ENCODE peak calls at places on chromosomes 6 and 20, in four cellular contexts. P is neuronal stem cell, R is H1, C is H9. G is an unnamed sample.

GRCh38 chr20:40646321-40647212 is 42.5 kb downstream of the MAFB start:
- DNase-seq in P (no peak), R (no peak), C (no peak), G (no peak)

GRCh38 chr20:60170116-60170515 is 211.9 kb downstream of the CDH26 start:
- DNase-seq in R (no peak), C (no peak), P (no peak), G (no peak)

GRCh38 chr6:156699017-156699421 is 78.2 kb upstream of the ARID1B start:
- DNase-seq in P (no peak), C (no peak), R (no peak), G (peak; percentile 58)

GRCh38 chr6:90123796-90124195 is 172.8 kb downstream of the BACH2 start:
- DNase-seq in C (no peak), R (no peak), P (no peak), G (peak; percentile 50)

GRCh38 chr6:105226598-105227291 is 46.9 kb upstream of the POPDC3 start:
- DNase-seq in P (no peak), C (no peak), R (no peak), G (no peak)

GRCh38 chr6:104943781-104944180 is 13.1 kb upstream of the LIN28B start:
- DNase-seq in C (no peak), R (no peak), P (no peak), G (peak; percentile 49)

GRCh38 chr20:47784599-47785320 is 521 bp downstream of the SULF2 start:
- DNase-seq in R (no peak), P (no peak), C (peak; percentile 38), G (peak; percentile 64)

GRCh38 chr20:62457098-62457497 is 18.7 kb downstream of the GATA5 start:
- DNase-seq in C (no peak), P (no peak), R (no peak), G (no peak)

GRCh38 chr6:134176283-134176975 is 124.0 kb upstream of the SLC2A12 start:
- DNase-seq in P (no peak), C (peak; percentile 67), R (no peak), G (peak; percentile 65)

GRCh38 chr6:150395388-150396009 is 26.7 kb downstream of the IYD start:
- DNase-seq in R (peak; percentile 51), C (peak; percentile 82), P (peak; percentile 48), G (peak; percentile 50)

GRCh38 chr6:160238234-160238633 is 20.4 kb downstream of the SLC22A2 start:
- DNase-seq in P (no peak), R (no peak), C (no peak), G (no peak)

GRCh38 chr20:47432251-47433210 is 69.2 kb upstream of the NCOA3 start:
- DNase-seq in P (no peak), C (no peak), R (no peak), G (no peak)

GRCh38 chr6:157200117-157200516 is 123.2 kb downstream of the TMEM242 start:
- DNase-seq in C (no peak), R (no peak), P (no peak), G (no peak)

GRCh38 chr20:35791097-35791496 is 19.3 kb downstream of the PHF20 start:
- DNase-seq in P (no peak), C (no peak), R (no peak), G (no peak)

GRCh38 chr6:222468-222867 is 69.8 kb upstream of the DUSP22 start:
- DNase-seq in P (no peak), C (no peak), R (no peak), G (no peak)

GRCh38 chr20:57613481-57613921 is 6.7 kb downstream of the ZBP1 start:
- DNase-seq in C (no peak), R (no peak), P (no peak), G (no peak)

GRCh38 chr6:36083446-36083845 is 46.9 kb upstream of the MAPK13 start:
- DNase-seq in R (no peak), C (no peak), P (no peak), G (no peak)

GRCh38 chr6:130161627-130162404 is 60.9 kb downstream of the SAMD3 start:
- DNase-seq in R (no peak), P (no peak), C (no peak), G (peak; percentile 52)

GRCh38 chr6:2745246-2745645 is 5.5 kb downstream of the MYLK4 start:
- DNase-seq in R (no peak), P (no peak), C (no peak), G (no peak)

GRCh38 chr20:34397096-34397495 is 34.0 kb downstream of the ITCH start:
- DNase-seq in R (no peak), P (no peak), C (no peak), G (no peak)

GRCh38 chr6:215335-216034 is 76.8 kb upstream of the DUSP22 start:
- DNase-seq in P (no peak), R (no peak), C (no peak), G (no peak)

GRCh38 chr6:26401987-26402658 is at the start of gene BTN3A1:
- DNase-seq in R (no peak), C (peak; percentile 44), P (peak; percentile 37), G (peak; percentile 89)

GRCh38 chr6:157985378-157986155 is 3.9 kb downstream of the SYNJ2 start:
- DNase-seq in R (no peak), C (no peak), P (no peak), G (no peak)

GRCh38 chr6:2209226-2209809 is 36.1 kb downstream of the GMDS start:
- DNase-seq in C (peak; percentile 81), R (peak; percentile 50), P (peak; percentile 23), G (peak; percentile 15)

GRCh38 chr20:25040438-25040831 is 17.5 kb downstream of the ACSS1 start:
- DNase-seq in P (no peak), R (no peak), C (no peak), G (no peak)

GRCh38 chr6:108492131-108492766 is 68.5 kb upstream of the FOXO3 start:
- DNase-seq in P (peak; percentile 26), R (no peak), C (no peak), G (peak; percentile 57)

GRCh38 chr6:170231496-170232185 is 59.2 kb downstream of the DLL1 start:
- DNase-seq in P (no peak), C (no peak), R (no peak), G (no peak)

GRCh38 chr6:170274713-170275560 is 15.9 kb downstream of the DLL1 start:
- DNase-seq in C (no peak), P (no peak), R (no peak), G (no peak)

GRCh38 chr6:33914519-33915120 is 110.8 kb upstream of the MLN start:
- DNase-seq in C (no peak), R (no peak), P (no peak), G (no peak)

GRCh38 chr20:61746781-61747180 is 318.9 kb downstream of the TAF4 start:
- DNase-seq in R (no peak), P (no peak), C (no peak), G (no peak)

GRCh38 chr20:46222521-46223007 is 85.7 kb downstream of the CDH22 start:
- DNase-seq in P (no peak), R (no peak), C (peak; percentile 69), G (no peak)

GRCh38 chr6:160221423-160221822 is 37.2 kb downstream of the SLC22A2 start:
- DNase-seq in P (no peak), C (no peak), R (no peak), G (no peak)

GRCh38 chr6:30135147-30135546 is 793 bp upstream of the TRIM40 start:
- DNase-seq in P (no peak), C (no peak), R (no peak), G (no peak)

DNA sequence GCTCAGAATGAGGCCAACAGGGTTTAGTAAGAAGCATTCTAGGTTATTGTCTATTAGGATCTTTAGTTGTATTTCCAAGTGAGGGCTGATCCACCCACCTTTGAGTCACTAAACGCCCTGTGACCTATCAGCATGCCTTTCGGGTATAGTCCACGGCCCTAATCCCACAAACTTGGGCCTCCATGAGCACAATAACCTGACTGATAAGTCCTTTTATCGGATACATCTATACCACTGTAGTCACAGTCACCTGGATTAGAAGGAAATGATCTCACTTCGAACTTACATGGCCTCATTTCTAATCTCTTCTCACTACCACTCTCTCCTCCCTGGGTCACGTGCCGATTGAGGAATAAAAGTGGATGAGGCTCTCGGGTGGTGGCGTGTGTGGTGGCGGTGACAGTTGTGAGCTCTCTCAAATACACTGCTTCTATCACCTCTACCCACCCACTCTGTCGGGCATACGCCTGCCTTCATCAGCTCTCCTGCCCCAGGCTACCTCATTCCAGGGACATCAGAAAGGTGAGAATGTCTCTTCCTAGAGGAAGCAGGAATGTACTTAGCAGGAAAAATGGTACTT is 65.2 kb downstream of the TRAM2 start:
- DNase-seq in P (no peak), R (no peak), C (no peak), G (peak; percentile 50)
- H2BK12ac ChIP-seq in P (no peak overlapping the region), R (no peak overlapping the region), C (no peak overlapping the region), G (peak overlapping the region; percentile 81)

DNA sequence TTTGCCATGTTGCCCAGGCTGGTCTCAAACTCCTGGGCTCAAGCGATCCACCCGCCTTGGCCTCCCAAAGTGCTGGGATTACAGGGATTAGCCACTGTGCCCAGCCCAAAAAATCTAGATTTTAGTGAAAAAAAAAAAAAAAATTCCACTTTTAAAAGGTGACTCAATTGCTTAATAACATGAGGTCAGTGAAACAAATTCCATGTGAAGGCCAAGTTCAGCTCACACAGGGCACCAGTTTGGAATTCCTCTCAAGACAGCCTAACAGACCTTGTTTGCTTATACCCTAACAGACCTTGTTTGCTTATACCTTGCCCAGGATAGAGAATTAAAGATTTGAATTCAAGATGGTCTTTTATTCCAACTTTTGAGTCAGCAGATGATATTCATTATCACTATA is 5.1 kb downstream of the RRBP1 start:
- DNase-seq in C (no peak), R (no peak), P (no peak), G (no peak)
- H3K4me1 ChIP-seq in C (peaks cover 6% of the 10 kb centered on the region), R (peaks cover 9% of the 10 kb centered on the region), P (no peaks in the 10 kb centered on the region), G (peaks cover 19% of the 10 kb centered on the region)

GRCh38 chr20:51420805-51421204 is 121.7 kb downstream of the NFATC2 start:
- DNase-seq in P (no peak), C (no peak), R (no peak), G (no peak)

GRCh38 chr20:51417745-51418529 is 124.6 kb downstream of the NFATC2 start:
- DNase-seq in R (no peak), C (no peak), P (no peak), G (no peak)

GRCh38 chr20:51420111-51420510 is 122.4 kb downstream of the NFATC2 start:
- DNase-seq in P (no peak), C (no peak), R (no peak), G (no peak)

GRCh38 chr20:51419646-51420045 is 122.9 kb downstream of the NFATC2 start:
- DNase-seq in R (no peak), P (no peak), C (no peak), G (no peak)

GRCh38 chr20:51419236-51419635 is 123.3 kb downstream of the NFATC2 start:
- DNase-seq in C (no peak), P (no peak), R (no peak), G (no peak)
- H2BK12ac ChIP-seq in C (no peak overlapping the region), P (no peak overlapping the region), R (no peak overlapping the region), G (no peak overlapping the region)

GRCh38 chr6:149337330-149337729 is 19.8 kb downstream of the TAB2 start:
- DNase-seq in C (no peak), P (no peak), R (no peak), G (no peak)
- H3K4me1 ChIP-seq in C (peaks cover 2% of the 10 kb centered on the region), P (peaks cover 13% of the 10 kb centered on the region), R (no peaks in the 10 kb centered on the region), G (peaks cover 6% of the 10 kb centered on the region)

GRCh38 chr6:106730672-106731071 is 101.3 kb downstream of the QRSL1 start:
- DNase-seq in R (no peak), P (no peak), C (no peak), G (no peak)
- H2BK12ac ChIP-seq in R (peak overlapping the region; percentile 31), P (no peak overlapping the region), C (no peak overlapping the region), G (no peak overlapping the region)